ENCODE peak calls at places on chromosomes 11 and 22, in five cellular contexts. One of them, this sample, is unnamed.

GRCh38 chr11:80280737-80281136 is 839.9 kb upstream of the TENM4 start:
- DNase-seq in dorsolateral prefrontal cortex: no peak
- DNase-seq in BJ: no peak
- DNase-seq in AG04450: no peak
- DNase-seq in naive thymus-derived CD4-positive, alpha-beta T cell: no peak
- DNase-seq in this sample: no peak

GRCh38 chr11:106956887-106957505 is 61.3 kb downstream of the GUCY1A2 start:
- DNase-seq in AG04450: no peak
- DNase-seq in naive thymus-derived CD4-positive, alpha-beta T cell: no peak
- DNase-seq in dorsolateral prefrontal cortex: no peak
- DNase-seq in BJ: no peak
- DNase-seq in this sample: no peak

GRCh38 chr22:50718352-50718709 is 19.7 kb upstream of the ACR start:
- DNase-seq in naive thymus-derived CD4-positive, alpha-beta T cell: no peak
- DNase-seq in dorsolateral prefrontal cortex: no peak
- DNase-seq in BJ: no peak
- DNase-seq in AG04450: no peak
- DNase-seq in this sample: no peak

GRCh38 chr22:41394012-41394356 is 12.2 kb downstream of the TEF start:
- DNase-seq in naive thymus-derived CD4-positive, alpha-beta T cell: no peak
- DNase-seq in BJ: no peak
- DNase-seq in AG04450: no peak
- DNase-seq in dorsolateral prefrontal cortex: no peak
- DNase-seq in this sample: no peak

GRCh38 chr22:18156878-18157713 is 7.1 kb downstream of the USP18 start:
- DNase-seq in BJ: peak; percentile 96
- DNase-seq in naive thymus-derived CD4-positive, alpha-beta T cell: no peak
- DNase-seq in AG04450: peak; percentile 99
- DNase-seq in dorsolateral prefrontal cortex: peak; percentile 77
- DNase-seq in this sample: peak; percentile 99

GRCh38 chr11:63834532-63835155 is 4.3 kb upstream of the MARK2 start:
- DNase-seq in BJ: no peak
- DNase-seq in AG04450: no peak
- DNase-seq in dorsolateral prefrontal cortex: no peak
- DNase-seq in naive thymus-derived CD4-positive, alpha-beta T cell: no peak
- DNase-seq in this sample: no peak

GRCh38 chr11:35464308-35464707 is 45.0 kb upstream of the SLC1A2 start:
- DNase-seq in dorsolateral prefrontal cortex: no peak
- DNase-seq in BJ: no peak
- DNase-seq in AG04450: no peak
- DNase-seq in naive thymus-derived CD4-positive, alpha-beta T cell: no peak
- DNase-seq in this sample: no peak

GRCh38 chr22:41482319-41482935 is 13.5 kb downstream of the ACO2 start:
- DNase-seq in AG04450: no peak
- DNase-seq in dorsolateral prefrontal cortex: no peak
- DNase-seq in BJ: no peak
- DNase-seq in naive thymus-derived CD4-positive, alpha-beta T cell: no peak
- DNase-seq in this sample: no peak

GRCh38 chr22:27881404-27881803 is 37.7 kb downstream of the PITPNB start:
- DNase-seq in dorsolateral prefrontal cortex: peak; percentile 56
- DNase-seq in naive thymus-derived CD4-positive, alpha-beta T cell: no peak
- DNase-seq in AG04450: peak; percentile 26
- DNase-seq in BJ: no peak
- DNase-seq in this sample: peak; percentile 44

GRCh38 chr11:119319702-119320592 is 3.0 kb upstream of the MCAM start:
- DNase-seq in AG04450: no peak
- DNase-seq in naive thymus-derived CD4-positive, alpha-beta T cell: no peak
- DNase-seq in dorsolateral prefrontal cortex: no peak
- DNase-seq in BJ: no peak
- DNase-seq in this sample: no peak
- H3K4me3 ChIP-seq in AG04450: no peak overlapping the region
- H3K4me3 ChIP-seq in naive thymus-derived CD4-positive, alpha-beta T cell: no peak overlapping the region
- H3K4me3 ChIP-seq in dorsolateral prefrontal cortex: peak overlapping the region; percentile 66
- H3K4me3 ChIP-seq in BJ: no peak overlapping the region
- H3K4me3 ChIP-seq in this sample: no peak overlapping the region

GRCh38 chr11:115505165-115505564 is 950 bp upstream of the CADM1 start:
- DNase-seq in AG04450: no peak
- DNase-seq in BJ: no peak
- DNase-seq in naive thymus-derived CD4-positive, alpha-beta T cell: no peak
- DNase-seq in dorsolateral prefrontal cortex: no peak
- DNase-seq in this sample: no peak
- H3K4me3 ChIP-seq in AG04450: peak overlapping the region; percentile 88
- H3K4me3 ChIP-seq in BJ: no peak overlapping the region
- H3K4me3 ChIP-seq in naive thymus-derived CD4-positive, alpha-beta T cell: peak overlapping the region; percentile 80
- H3K4me3 ChIP-seq in dorsolateral prefrontal cortex: peak overlapping the region; percentile 79
- H3K4me3 ChIP-seq in this sample: peak overlapping the region; percentile 92

GRCh38 chr11:118907051-118907748 is 18.5 kb downstream of the BCL9L start:
- DNase-seq in BJ: no peak
- DNase-seq in naive thymus-derived CD4-positive, alpha-beta T cell: peak; percentile 88
- DNase-seq in AG04450: no peak
- DNase-seq in dorsolateral prefrontal cortex: peak; percentile 92
- DNase-seq in this sample: no peak

GRCh38 chr11:118909619-118910308 is 16.0 kb downstream of the BCL9L start:
- DNase-seq in dorsolateral prefrontal cortex: no peak
- DNase-seq in BJ: no peak
- DNase-seq in naive thymus-derived CD4-positive, alpha-beta T cell: no peak
- DNase-seq in AG04450: no peak
- DNase-seq in this sample: no peak

GRCh38 chr11:118908264-118908663 is 17.5 kb downstream of the BCL9L start:
- DNase-seq in AG04450: no peak
- DNase-seq in dorsolateral prefrontal cortex: no peak
- DNase-seq in naive thymus-derived CD4-positive, alpha-beta T cell: no peak
- DNase-seq in BJ: no peak
- DNase-seq in this sample: no peak

GRCh38 chr11:118908931-118909618 is 16.7 kb downstream of the BCL9L start:
- DNase-seq in dorsolateral prefrontal cortex: no peak
- DNase-seq in AG04450: peak; percentile 83
- DNase-seq in naive thymus-derived CD4-positive, alpha-beta T cell: no peak
- DNase-seq in BJ: peak; percentile 76
- DNase-seq in this sample: peak; percentile 70

DNA sequence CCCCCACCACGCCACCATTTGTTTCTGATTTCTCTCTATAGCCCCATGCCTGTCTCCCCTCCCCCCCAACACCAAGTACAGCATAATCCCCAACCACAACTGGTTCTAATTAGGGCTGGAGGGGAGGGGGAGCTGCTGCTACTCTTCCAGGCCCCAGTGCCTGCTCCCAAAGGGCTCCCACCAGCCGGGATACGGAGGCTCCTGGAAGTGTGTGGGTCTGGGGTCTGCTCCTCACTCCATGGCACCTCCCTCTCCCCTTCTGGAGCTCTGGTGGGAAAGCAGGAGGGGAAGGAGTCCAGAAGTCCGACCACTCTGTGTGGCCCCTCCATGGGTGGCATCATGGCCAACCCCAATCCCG is 18.0 kb downstream of the BCL9L start:
- DNase-seq in AG04450: no peak
- DNase-seq in BJ: no peak
- DNase-seq in naive thymus-derived CD4-positive, alpha-beta T cell: no peak
- DNase-seq in dorsolateral prefrontal cortex: no peak
- DNase-seq in this sample: no peak
- H3K4me3 ChIP-seq in AG04450: no peak overlapping the region
- H3K4me3 ChIP-seq in BJ: peak overlapping the region; percentile 24
- H3K4me3 ChIP-seq in naive thymus-derived CD4-positive, alpha-beta T cell: no peak overlapping the region
- H3K4me3 ChIP-seq in dorsolateral prefrontal cortex: no peak overlapping the region
- H3K4me3 ChIP-seq in this sample: no peak overlapping the region

GRCh38 chr11:67057410-67057757 is 737 bp downstream of the RHOD start:
- DNase-seq in dorsolateral prefrontal cortex: no peak
- DNase-seq in naive thymus-derived CD4-positive, alpha-beta T cell: no peak
- DNase-seq in BJ: no peak
- DNase-seq in AG04450: no peak
- DNase-seq in this sample: no peak
- H3K4me3 ChIP-seq in dorsolateral prefrontal cortex: peak overlapping the region; percentile 50
- H3K4me3 ChIP-seq in naive thymus-derived CD4-positive, alpha-beta T cell: no peak overlapping the region
- H3K4me3 ChIP-seq in BJ: peak overlapping the region; percentile 72
- H3K4me3 ChIP-seq in AG04450: peak overlapping the region; percentile 62
- H3K4me3 ChIP-seq in this sample: peak overlapping the region; percentile 49

GRCh38 chr11:60948251-60948650 is 3.7 kb downstream of the SLC15A3 start:
- DNase-seq in BJ: no peak
- DNase-seq in dorsolateral prefrontal cortex: no peak
- DNase-seq in AG04450: no peak
- DNase-seq in naive thymus-derived CD4-positive, alpha-beta T cell: no peak
- DNase-seq in this sample: no peak

GRCh38 chr11:60951611-60951908 is 416 bp downstream of the SLC15A3 start:
- DNase-seq in AG04450: no peak
- DNase-seq in dorsolateral prefrontal cortex: no peak
- DNase-seq in naive thymus-derived CD4-positive, alpha-beta T cell: no peak
- DNase-seq in BJ: no peak
- DNase-seq in this sample: no peak

GRCh38 chr11:60951909-60952741 is at the start of gene SLC15A3:
- DNase-seq in BJ: no peak
- DNase-seq in dorsolateral prefrontal cortex: peak; percentile 50
- DNase-seq in AG04450: no peak
- DNase-seq in naive thymus-derived CD4-positive, alpha-beta T cell: no peak
- DNase-seq in this sample: no peak

GRCh38 chr11:60950933-60951610 is 904 bp downstream of the SLC15A3 start:
- DNase-seq in naive thymus-derived CD4-positive, alpha-beta T cell: peak; percentile 47
- DNase-seq in AG04450: no peak
- DNase-seq in BJ: no peak
- DNase-seq in dorsolateral prefrontal cortex: peak; percentile 37
- DNase-seq in this sample: no peak

GRCh38 chr11:60950024-60950423 is 2.0 kb downstream of the SLC15A3 start:
- DNase-seq in BJ: no peak
- DNase-seq in AG04450: no peak
- DNase-seq in dorsolateral prefrontal cortex: no peak
- DNase-seq in naive thymus-derived CD4-positive, alpha-beta T cell: no peak
- DNase-seq in this sample: no peak
- H3K4me3 ChIP-seq in BJ: no peak overlapping the region
- H3K4me3 ChIP-seq in AG04450: no peak overlapping the region
- H3K4me3 ChIP-seq in dorsolateral prefrontal cortex: peak overlapping the region; percentile 55
- H3K4me3 ChIP-seq in naive thymus-derived CD4-positive, alpha-beta T cell: no peak overlapping the region
- H3K4me3 ChIP-seq in this sample: no peak overlapping the region

GRCh38 chr22:19466848-19467752 is 11.9 kb downstream of the UFD1 start:
- DNase-seq in AG04450: no peak
- DNase-seq in naive thymus-derived CD4-positive, alpha-beta T cell: no peak
- DNase-seq in dorsolateral prefrontal cortex: no peak
- DNase-seq in BJ: no peak
- DNase-seq in this sample: no peak
- H3K4me3 ChIP-seq in AG04450: no peak overlapping the region
- H3K4me3 ChIP-seq in naive thymus-derived CD4-positive, alpha-beta T cell: no peak overlapping the region
- H3K4me3 ChIP-seq in dorsolateral prefrontal cortex: no peak overlapping the region
- H3K4me3 ChIP-seq in BJ: no peak overlapping the region
- H3K4me3 ChIP-seq in this sample: no peak overlapping the region

DNA sequence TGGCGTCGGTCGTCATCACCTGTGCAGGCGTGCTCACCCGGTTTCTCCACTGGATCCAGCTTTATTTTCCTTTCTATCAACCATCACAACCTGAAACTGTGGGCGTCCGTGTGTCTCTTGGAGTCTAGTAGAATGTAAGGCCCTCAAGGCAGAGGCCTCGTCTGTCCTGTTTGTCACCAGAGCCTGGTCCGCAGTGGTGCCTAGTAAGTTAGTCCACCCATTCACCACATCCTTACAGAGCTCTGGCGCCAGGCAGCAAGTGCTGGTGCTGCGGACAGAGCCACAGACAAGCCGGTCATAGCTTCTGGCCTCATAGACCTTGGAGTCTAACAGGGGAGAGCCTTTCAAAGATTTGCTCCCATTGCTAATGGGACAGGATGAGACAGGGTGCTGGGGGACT is 64.4 kb upstream of the PARVG start:
- DNase-seq in AG04450: no peak
- DNase-seq in naive thymus-derived CD4-positive, alpha-beta T cell: no peak
- DNase-seq in dorsolateral prefrontal cortex: no peak
- DNase-seq in BJ: no peak
- DNase-seq in this sample: no peak
- H3K4me3 ChIP-seq in AG04450: no peak overlapping the region
- H3K4me3 ChIP-seq in naive thymus-derived CD4-positive, alpha-beta T cell: no peak overlapping the region
- H3K4me3 ChIP-seq in dorsolateral prefrontal cortex: no peak overlapping the region
- H3K4me3 ChIP-seq in BJ: no peak overlapping the region
- H3K4me3 ChIP-seq in this sample: no peak overlapping the region

DNA sequence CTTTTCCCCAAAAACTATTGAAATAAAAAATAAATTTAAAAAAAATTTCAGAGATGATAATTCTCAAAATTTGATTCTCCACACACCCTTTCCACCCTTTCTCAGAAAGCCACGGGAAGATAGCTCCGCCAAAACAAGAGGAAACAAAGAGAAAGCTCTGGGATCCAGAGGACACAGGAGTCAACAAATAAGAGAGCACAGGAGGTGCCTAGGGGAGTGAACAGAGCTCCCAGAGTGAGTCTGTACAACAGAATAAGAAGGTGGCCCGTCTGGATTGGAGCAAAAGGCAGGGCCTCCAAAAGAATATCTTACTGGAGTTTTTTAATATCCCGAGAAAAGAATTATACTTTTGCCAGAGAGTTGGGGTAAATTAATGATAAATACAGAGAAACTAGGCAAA is 96.3 kb upstream of the DRD2 start:
- DNase-seq in naive thymus-derived CD4-positive, alpha-beta T cell: no peak
- DNase-seq in dorsolateral prefrontal cortex: no peak
- DNase-seq in BJ: no peak
- DNase-seq in AG04450: no peak
- DNase-seq in this sample: no peak
- H3K4me3 ChIP-seq in naive thymus-derived CD4-positive, alpha-beta T cell: no peak overlapping the region
- H3K4me3 ChIP-seq in dorsolateral prefrontal cortex: no peak overlapping the region
- H3K4me3 ChIP-seq in BJ: no peak overlapping the region
- H3K4me3 ChIP-seq in AG04450: no peak overlapping the region
- H3K4me3 ChIP-seq in this sample: no peak overlapping the region